ENCODE peak calls at places on chromosomes 2 and 18, in seven cellular contexts. One of them, this sample, is unnamed.
A peak's percentile ranks its signal among the peaks of the same experiment; 100 is the strongest.

GRCh38 chr2:219178377-219179175 is 501 bp downstream of the RETREG2 start:
- DNase-seq in cardiac septum: peak; percentile 83
- DNase-seq in fibroblast of the conjunctiva: no peak
- DNase-seq in head of caudate nucleus: peak; percentile 70
- DNase-seq in Right ventricle myocardium superior: peak; percentile 78
- DNase-seq in NCI-H82: peak; percentile 54
- DNase-seq in progenitor cell of endocrine pancreas: no peak
- DNase-seq in this sample: no peak

GRCh38 chr2:233450854-233451575 is 96.7 kb downstream of the DGKD start:
- DNase-seq in cardiac septum: peak; percentile 27
- DNase-seq in fibroblast of the conjunctiva: no peak
- DNase-seq in head of caudate nucleus: no peak
- DNase-seq in Right ventricle myocardium superior: peak; percentile 37
- DNase-seq in NCI-H82: no peak
- DNase-seq in progenitor cell of endocrine pancreas: no peak
- DNase-seq in this sample: no peak

GRCh38 chr18:74281011-74281638 is 10.6 kb downstream of the CYB5A start:
- DNase-seq in cardiac septum: no peak
- DNase-seq in fibroblast of the conjunctiva: no peak
- DNase-seq in head of caudate nucleus: no peak
- DNase-seq in Right ventricle myocardium superior: no peak
- DNase-seq in NCI-H82: peak; percentile 8
- DNase-seq in progenitor cell of endocrine pancreas: no peak
- DNase-seq in this sample: no peak

GRCh38 chr2:147097747-147098146 is 747.1 kb upstream of the ACVR2A start:
- DNase-seq in cardiac septum: no peak
- DNase-seq in fibroblast of the conjunctiva: no peak
- DNase-seq in head of caudate nucleus: no peak
- DNase-seq in Right ventricle myocardium superior: no peak
- DNase-seq in NCI-H82: no peak
- DNase-seq in progenitor cell of endocrine pancreas: no peak
- DNase-seq in this sample: no peak

GRCh38 chr2:219060821-219061791 is at the start of gene IHH:
- DNase-seq in cardiac septum: no peak
- DNase-seq in fibroblast of the conjunctiva: no peak
- DNase-seq in head of caudate nucleus: no peak
- DNase-seq in Right ventricle myocardium superior: no peak
- DNase-seq in NCI-H82: peak; percentile 31
- DNase-seq in progenitor cell of endocrine pancreas: peak; percentile 37
- DNase-seq in this sample: no peak

GRCh38 chr2:18645315-18645714 is 55.9 kb upstream of the NT5C1B start:
- DNase-seq in cardiac septum: no peak
- DNase-seq in fibroblast of the conjunctiva: no peak
- DNase-seq in head of caudate nucleus: no peak
- DNase-seq in Right ventricle myocardium superior: no peak
- DNase-seq in NCI-H82: no peak
- DNase-seq in progenitor cell of endocrine pancreas: no peak
- DNase-seq in this sample: no peak

GRCh38 chr2:199463000-199463692 is 5.4 kb upstream of the SATB2 start:
- DNase-seq in cardiac septum: peak; percentile 85
- DNase-seq in fibroblast of the conjunctiva: no peak
- DNase-seq in head of caudate nucleus: peak; percentile 89
- DNase-seq in Right ventricle myocardium superior: peak; percentile 82
- DNase-seq in NCI-H82: peak; percentile 67
- DNase-seq in progenitor cell of endocrine pancreas: peak; percentile 80
- DNase-seq in this sample: peak; percentile 39

GRCh38 chr2:100730290-100730868 is 89.6 kb upstream of the NPAS2 start:
- DNase-seq in cardiac septum: no peak
- DNase-seq in fibroblast of the conjunctiva: peak; percentile 75
- DNase-seq in head of caudate nucleus: no peak
- DNase-seq in Right ventricle myocardium superior: peak; percentile 65
- DNase-seq in NCI-H82: peak; percentile 43
- DNase-seq in progenitor cell of endocrine pancreas: no peak
- DNase-seq in this sample: no peak

GRCh38 chr2:26245810-26246209 is 1.1 kb downstream of the HADHB start:
- DNase-seq in cardiac septum: no peak
- DNase-seq in fibroblast of the conjunctiva: no peak
- DNase-seq in head of caudate nucleus: no peak
- DNase-seq in Right ventricle myocardium superior: no peak
- DNase-seq in NCI-H82: no peak
- DNase-seq in progenitor cell of endocrine pancreas: no peak
- DNase-seq in this sample: no peak

GRCh38 chr2:135600915-135601314 is 69.6 kb downstream of the R3HDM1 start:
- DNase-seq in cardiac septum: no peak
- DNase-seq in fibroblast of the conjunctiva: no peak
- DNase-seq in head of caudate nucleus: no peak
- DNase-seq in Right ventricle myocardium superior: no peak
- DNase-seq in NCI-H82: no peak
- DNase-seq in progenitor cell of endocrine pancreas: no peak
- DNase-seq in this sample: no peak

GRCh38 chr2:65662654-65663432 is 230.4 kb upstream of the SPRED2 start:
- DNase-seq in cardiac septum: no peak
- DNase-seq in fibroblast of the conjunctiva: no peak
- DNase-seq in head of caudate nucleus: no peak
- DNase-seq in Right ventricle myocardium superior: no peak
- DNase-seq in NCI-H82: no peak
- DNase-seq in progenitor cell of endocrine pancreas: no peak
- DNase-seq in this sample: no peak

GRCh38 chr2:171289938-171290480 is 129.3 kb upstream of the TLK1 start:
- DNase-seq in cardiac septum: no peak
- DNase-seq in fibroblast of the conjunctiva: no peak
- DNase-seq in head of caudate nucleus: no peak
- DNase-seq in Right ventricle myocardium superior: no peak
- DNase-seq in NCI-H82: peak; percentile 87
- DNase-seq in progenitor cell of endocrine pancreas: no peak
- DNase-seq in this sample: no peak

GRCh38 chr2:128755693-128756371 is 437.2 kb upstream of the HS6ST1 start:
- DNase-seq in cardiac septum: no peak
- DNase-seq in fibroblast of the conjunctiva: no peak
- DNase-seq in head of caudate nucleus: no peak
- DNase-seq in Right ventricle myocardium superior: no peak
- DNase-seq in NCI-H82: no peak
- DNase-seq in progenitor cell of endocrine pancreas: no peak
- DNase-seq in this sample: no peak

GRCh38 chr2:172442072-172442895 is 14.9 kb downstream of the ITGA6 start:
- DNase-seq in cardiac septum: no peak
- DNase-seq in fibroblast of the conjunctiva: peak; percentile 31
- DNase-seq in head of caudate nucleus: no peak
- DNase-seq in Right ventricle myocardium superior: no peak
- DNase-seq in NCI-H82: no peak
- DNase-seq in progenitor cell of endocrine pancreas: no peak
- DNase-seq in this sample: no peak

GRCh38 chr2:186308347-186308746 is 177.7 kb upstream of the ZC3H15 start:
- DNase-seq in cardiac septum: no peak
- DNase-seq in fibroblast of the conjunctiva: no peak
- DNase-seq in head of caudate nucleus: no peak
- DNase-seq in Right ventricle myocardium superior: no peak
- DNase-seq in NCI-H82: no peak
- DNase-seq in progenitor cell of endocrine pancreas: no peak
- DNase-seq in this sample: no peak

GRCh38 chr18:59148192-59148591 is 8.5 kb downstream of the SEC11C start:
- DNase-seq in cardiac septum: no peak
- DNase-seq in fibroblast of the conjunctiva: no peak
- DNase-seq in head of caudate nucleus: no peak
- DNase-seq in Right ventricle myocardium superior: no peak
- DNase-seq in NCI-H82: no peak
- DNase-seq in progenitor cell of endocrine pancreas: no peak
- DNase-seq in this sample: no peak

GRCh38 chr2:42722328-42723190 is 41.4 kb downstream of the OXER1 start:
- DNase-seq in cardiac septum: no peak
- DNase-seq in fibroblast of the conjunctiva: peak; percentile 92
- DNase-seq in head of caudate nucleus: no peak
- DNase-seq in Right ventricle myocardium superior: peak; percentile 48
- DNase-seq in NCI-H82: no peak
- DNase-seq in progenitor cell of endocrine pancreas: no peak
- DNase-seq in this sample: no peak

GRCh38 chr18:31356025-31356424 is 20.6 kb upstream of the DSG4 start:
- DNase-seq in cardiac septum: no peak
- DNase-seq in fibroblast of the conjunctiva: no peak
- DNase-seq in head of caudate nucleus: no peak
- DNase-seq in Right ventricle myocardium superior: no peak
- DNase-seq in NCI-H82: no peak
- DNase-seq in progenitor cell of endocrine pancreas: no peak
- DNase-seq in this sample: no peak

GRCh38 chr2:150476809-150477302 is 10.6 kb downstream of the RND3 start:
- DNase-seq in cardiac septum: no peak
- DNase-seq in fibroblast of the conjunctiva: no peak
- DNase-seq in head of caudate nucleus: no peak
- DNase-seq in Right ventricle myocardium superior: no peak
- DNase-seq in NCI-H82: no peak
- DNase-seq in progenitor cell of endocrine pancreas: no peak
- DNase-seq in this sample: no peak

GRCh38 chr2:102306125-102306524 is 5.2 kb upstream of the IL1RL1 start:
- DNase-seq in cardiac septum: no peak
- DNase-seq in fibroblast of the conjunctiva: no peak
- DNase-seq in head of caudate nucleus: no peak
- DNase-seq in Right ventricle myocardium superior: no peak
- DNase-seq in NCI-H82: no peak
- DNase-seq in progenitor cell of endocrine pancreas: no peak
- DNase-seq in this sample: no peak

GRCh38 chr2:235605306-235605998 is 111.6 kb downstream of the AGAP1 start:
- DNase-seq in cardiac septum: no peak
- DNase-seq in fibroblast of the conjunctiva: peak; percentile 99
- DNase-seq in head of caudate nucleus: peak; percentile 95
- DNase-seq in Right ventricle myocardium superior: peak; percentile 88
- DNase-seq in NCI-H82: peak; percentile 63
- DNase-seq in progenitor cell of endocrine pancreas: no peak
- DNase-seq in this sample: peak; percentile 73

This sample was measured in NCI-H1694 treated with DMSO at 0.1 percent for 48 hours.